ENCODE peak calls at places on chromosomes 12 and 14, in four cellular contexts. A is PC-9; T is NCI-H774; L is stimulated activated CD8-positive, alpha-beta memory T cell treated with anti-CD3 and anti-CD28 coated beads, Interleukin-12 subunit alpha, Interleukin-12 subunit beta, amount 100 ng/mL, for 1 hour. Y is an unnamed sample.

GRCh38 chr12:4813741-4814140 is 93.5 kb downstream of the GALNT8 start:
- DNase-seq in T (no peak), A (no peak), L (no peak), Y (no peak)

GRCh38 chr12:32125455-32126084 is 18.9 kb downstream of the BICD1 start:
- DNase-seq in L (no peak), T (no peak), A (no peak), Y (no peak)

GRCh38 chr12:17079251-17079909 is 473.4 kb upstream of the LMO3 start:
- DNase-seq in T (no peak), A (no peak), L (no peak), Y (no peak)

GRCh38 chr14:85556263-85556662 is 26.3 kb downstream of the FLRT2 start:
- DNase-seq in L (no peak), T (no peak), A (no peak), Y (no peak)

GRCh38 chr12:121260091-121260490 is 36.4 kb downstream of the CAMKK2 start:
- DNase-seq in T (no peak), A (no peak), L (no peak), Y (no peak)

GRCh38 chr12:112130461-112130998 is 5.2 kb downstream of the TRAFD1 start:
- DNase-seq in T (no peak), A (no peak), L (no peak), Y (no peak)

GRCh38 chr12:50166776-50167025 is 468 bp downstream of the CERS5 start:
- DNase-seq in T (no peak), L (no peak), A (no peak), Y (peak)

GRCh38 chr14:84323450-84323849 is 1206.5 kb upstream of the FLRT2 start:
- DNase-seq in A (no peak), T (no peak), L (no peak), Y (no peak)

GRCh38 chr12:124716208-124717141 is 147.2 kb downstream of the SCARB1 start:
- DNase-seq in L (no peak), A (peak), T (peak), Y (no peak)

GRCh38 chr12:113413488-113413939 is 8.7 kb upstream of the SDSL start:
- DNase-seq in A (no peak), T (no peak), L (no peak), Y (no peak)

GRCh38 chr12:76586764-76587395 is 27.3 kb upstream of the OSBPL8 start:
- DNase-seq in A (peak), L (peak), T (no peak), Y (no peak)

GRCh38 chr14:36817071-36817930 is 155.6 kb downstream of the PAX9 start:
- DNase-seq in A (no peak), L (no peak), T (no peak), Y (no peak)

GRCh38 chr12:10849425-10849878 is at the start of gene PRR4:
- DNase-seq in L (no peak), A (no peak), T (no peak), Y (no peak)

GRCh38 chr12:132326646-132327045 is 2.7 kb downstream of the GALNT9 start:
- DNase-seq in T (no peak), L (no peak), A (no peak), Y (no peak)

GRCh38 chr12:85531345-85531744 is 251.3 kb downstream of the ALX1 start:
- DNase-seq in T (no peak), L (no peak), A (no peak), Y (no peak)

GRCh38 chr12:128857173-128857770 is 4.0 kb downstream of the GLT1D1 start:
- DNase-seq in L (no peak), A (no peak), T (no peak), Y (no peak)

GRCh38 chr14:82725188-82725587 is 1191.5 kb upstream of the SEL1L start:
- DNase-seq in L (no peak), T (no peak), A (no peak), Y (no peak)

GRCh38 chr14:80930836-80931389 is 10.6 kb downstream of the CEP128 start:
- DNase-seq in A (no peak), T (no peak), L (no peak), Y (peak)

GRCh38 chr14:99212646-99213045 is 59.4 kb downstream of the BCL11B start:
- DNase-seq in T (no peak), L (no peak), A (no peak), Y (no peak)

GRCh38 chr14:74614508-74615495 is 2.8 kb upstream of the LTBP2 start:
- DNase-seq in L (no peak), T (no peak), A (peak), Y (no peak)

GRCh38 chr14:35365130-35366047 is 39.2 kb downstream of the NFKBIA start:
- DNase-seq in L (peak), T (no peak), A (peak), Y (no peak)

GRCh38 chr12:120540445-120540844 is 6.3 kb downstream of the RNF10 start:
- DNase-seq in T (no peak), L (no peak), A (no peak), Y (no peak)

GRCh38 chr12:90959538-90960139 is 4.7 kb upstream of the CCER1 start:
- DNase-seq in L (no peak), A (peak), T (peak), Y (no peak)

GRCh38 chr14:65255583-65256443 is 153.5 kb upstream of the MAX start:
- DNase-seq in A (peak), L (no peak), T (peak), Y (no peak)

GRCh38 chr12:62799766-62800406 is 135.1 kb downstream of the PPM1H start:
- DNase-seq in L (no peak), A (no peak), T (no peak), Y (no peak)

GRCh38 chr12:92745874-92746553 is 43.2 kb downstream of the PLEKHG7 start:
- DNase-seq in L (no peak), T (no peak), A (peak), Y (no peak)

GRCh38 chr14:93764211-93764659 is 24.1 kb downstream of the PRIMA1 start:
- DNase-seq in T (no peak), A (no peak), L (no peak), Y (no peak)

GRCh38 chr14:101368629-101369028 is 192.7 kb upstream of the DIO3 start:
- DNase-seq in L (no peak), A (no peak), T (no peak), Y (no peak)

GRCh38 chr12:110426300-110426910 is 22.9 kb upstream of the ANAPC7 start:
- DNase-seq in L (no peak), T (no peak), A (no peak), Y (no peak)

GRCh38 chr12:121709478-121709890 is 3.1 kb upstream of the TMEM120B start:
- DNase-seq in T (no peak), A (peak), L (no peak), Y (no peak)

GRCh38 chr14:56603648-56604047 is 24.1 kb downstream of the TMEM260 start:
- DNase-seq in L (no peak), T (no peak), A (no peak), Y (no peak)

GRCh38 chr12:104870797-104871196 is 87.3 kb downstream of the SLC41A2 start:
- DNase-seq in L (no peak), A (no peak), T (no peak), Y (no peak)

GRCh38 chr14:50829472-50830043 is 1.4 kb downstream of the NIN start:
- DNase-seq in T (no peak), L (no peak), A (no peak), Y (no peak)

GRCh38 chr14:74955229-74955999 is at the start of gene PGF:
- DNase-seq in L (no peak), A (peak), T (no peak), Y (no peak)

GRCh38 chr12:122072031-122072970 is 6.3 kb upstream of the MLXIP start:
- DNase-seq in A (peak), L (no peak), T (no peak), Y (no peak)

GRCh38 chr14:74299061-74299545 is 3.6 kb downstream of the ABCD4 start:
- DNase-seq in T (no peak), L (no peak), A (peak), Y (no peak)

GRCh38 chr12:122837306-122838265 is 2.3 kb downstream of the HIP1R start:
- DNase-seq in L (no peak), T (peak), A (no peak), Y (no peak)

Y was measured in CD4-positive, alpha-beta T cell.